ENCODE peak calls at places on chromosome 17, in six cellular contexts. A is activated T-cell treated with anti-CD3 and anti-CD28 coated beads, Interleukin-2, amount 50 U/mL, for 24 hours; H is GM23248; Y is SK-N-SH; W is upper lobe of right lung; I is NCI-H1105. G is an unnamed sample.

GRCh38 chr17:33292184-33292980 is 713 bp downstream of the ASIC2 start:
- DNase-seq in A (no peak), H (peak), Y (peak), W (no peak), I (peak), G (peak)

GRCh38 chr17:4118095-4118743 is 24.6 kb downstream of the ZZEF1 start:
- DNase-seq in A (no peak), H (no peak), Y (no peak), W (no peak), I (no peak), G (no peak)

GRCh38 chr17:2594657-2595085 is 1.2 kb downstream of the PAFAH1B1 start:
- DNase-seq in A (no peak), H (peak), Y (no peak), W (no peak), I (no peak), G (no peak)

GRCh38 chr17:42428141-42428944 is 5.3 kb upstream of the CAVIN1 start:
- DNase-seq in A (no peak), H (peak), Y (peak), W (no peak), I (no peak), G (peak)

GRCh38 chr17:36936455-36936934 is 780 bp upstream of the LHX1 start:
- DNase-seq in A (no peak), H (no peak), Y (peak), W (no peak), I (peak), G (peak)

GRCh38 chr17:50149425-50150353 is 788 bp downstream of the PPP1R9B start:
- DNase-seq in A (peak), H (peak), Y (peak), W (peak), I (no peak), G (peak)

GRCh38 chr17:17940451-17940911 is 31.7 kb downstream of the TOM1L2 start:
- DNase-seq in A (no peak), H (peak), Y (peak), W (no peak), I (peak), G (no peak)

GRCh38 chr17:80259642-80260535 is 763 bp upstream of the RNF213 start:
- DNase-seq in A (peak), H (peak), Y (peak), W (peak), I (no peak), G (peak)

GRCh38 chr17:1645207-1646171 is at the start of gene SCARF1:
- DNase-seq in A (no peak), H (no peak), Y (no peak), W (peak), I (no peak), G (no peak)

GRCh38 chr17:28811594-28812135 is 30.9 kb downstream of the FAM222B start:
- DNase-seq in A (no peak), H (peak), Y (peak), W (no peak), I (peak), G (peak)

GRCh38 chr17:74116087-74116717 is 87.3 kb upstream of the RPL38 start:
- DNase-seq in A (no peak), H (peak), Y (no peak), W (peak), I (no peak), G (peak)

GRCh38 chr17:31275126-31275525 is 21.9 kb downstream of the OMG start:
- DNase-seq in A (no peak), H (peak), Y (no peak), W (no peak), I (no peak), G (no peak)

GRCh38 chr17:57913576-57914273 is 41.5 kb downstream of the CUEDC1 start:
- DNase-seq in A (no peak), H (peak), Y (no peak), W (no peak), I (no peak), G (no peak)

GRCh38 chr17:75676461-75676860 is 9.3 kb downstream of the SAP30BP start:
- DNase-seq in A (no peak), H (no peak), Y (no peak), W (no peak), I (no peak), G (no peak)

G was measured in NCI-H526.